ENCODE peak calls at places on chromosomes 16 and 17, in four cellular contexts. O, K, N and Z are unnamed samples.

GRCh38 chr17:82287849-82288601 is 14.5 kb upstream of the CSNK1D start:
- DNase-seq in O (no peak), K (no peak), N (no peak), Z (no peak)

GRCh38 chr16:23145186-23145585 is 4.1 kb downstream of the USP31 start:
- DNase-seq in O (no peak), K (no peak), N (no peak), Z (no peak)

GRCh38 chr16:75246504-75247205 is 4.8 kb downstream of the BCAR1 start:
- DNase-seq in O (no peak), K (no peak), N (no peak), Z (no peak)

GRCh38 chr17:10683853-10684252 is 13.5 kb downstream of the SCO1 start:
- DNase-seq in O (no peak), K (no peak), N (no peak), Z (no peak)

GRCh38 chr16:85286066-85286712 is 173.9 kb upstream of the CIBAR2 start:
- DNase-seq in O (peak), K (peak), N (peak), Z (peak)

GRCh38 chr16:3182608-3183444 is 5.2 kb upstream of the OR1F1 start:
- DNase-seq in O (peak), K (no peak), N (no peak), Z (no peak)

GRCh38 chr16:55389426-55390073 is 65.5 kb downstream of the IRX6 start:
- DNase-seq in O (no peak), K (no peak), N (no peak), Z (peak)

GRCh38 chr16:67458121-67458641 is 22.8 kb downstream of the ATP6V0D1 start:
- DNase-seq in O (no peak), K (no peak), N (no peak), Z (no peak)

GRCh38 chr16:8962393-8963009 is 1.2 kb downstream of the USP7 start:
- DNase-seq in O (peak), K (no peak), N (no peak), Z (no peak)

GRCh38 chr17:79984045-79984840 is 51.4 kb downstream of the TBC1D16 start:
- DNase-seq in O (no peak), K (no peak), N (no peak), Z (no peak)